ENCODE peak calls at places on chromosomes 4 and X, in nine cellular contexts. O is ovary, V is fibroblast of the aortic adventitia, L is lower leg skin, M is upper lobe of left lung, H is prostate gland, K is psoas muscle, E is tibial nerve, I is neural progenitor cell. U is an unnamed sample.

GRCh38 chr4:7759221-7759620 is 180.4 kb downstream of the AFAP1 start:
- DNase-seq in O (no peak), L (no peak), H (no peak), M (no peak), K (no peak), V (no peak), I (no peak), E (no peak), U (no peak)

GRCh38 chrX:48648299-48648698 is 35.3 kb upstream of the WAS start:
- DNase-seq in I (peak), M (peak), K (peak), H (no peak), L (peak), E (peak), O (peak), V (peak), U (peak)

GRCh38 chr4:101961144-101961543 is 170.6 kb downstream of the BANK1 start:
- DNase-seq in K (no peak), I (peak), O (no peak), H (no peak), V (peak), L (no peak), M (peak), E (no peak), U (no peak)

GRCh38 chr4:148749403-148749802 is 307.2 kb upstream of the NR3C2 start:
- DNase-seq in L (no peak), K (no peak), V (no peak), H (no peak), O (no peak), E (no peak), M (no peak), I (no peak), U (no peak)

GRCh38 chrX:120514236-120514635 is 45.1 kb upstream of the LAMP2 start:
- DNase-seq in E (no peak), M (no peak), I (peak), O (no peak), V (peak), K (no peak), L (no peak), H (no peak), U (no peak)

GRCh38 chr4:53962516-53963225 is 101.7 kb downstream of the CHIC2 start:
- DNase-seq in V (peak), M (no peak), H (no peak), I (peak), L (no peak), E (no peak), K (no peak), O (no peak), U (no peak)

GRCh38 chr4:13902141-13902540 is 274.6 kb upstream of the BOD1L1 start:
- DNase-seq in I (no peak), V (no peak), M (no peak), E (no peak), H (no peak), K (no peak), O (no peak), L (no peak), U (no peak)

GRCh38 chrX:95145848-95146540 is 1472.0 kb downstream of the FAM133A start:
- DNase-seq in M (no peak), V (no peak), E (no peak), I (no peak), K (no peak), L (no peak), O (no peak), H (no peak), U (no peak)

GRCh38 chr4:19051751-19052296 is 1030.3 kb upstream of the LCORL start:
- DNase-seq in M (no peak), V (no peak), E (no peak), K (no peak), L (no peak), O (no peak), H (no peak), I (peak), U (no peak)

GRCh38 chr4:7581477-7581876 is 146.7 kb upstream of the PSAPL1 start:
- DNase-seq in I (peak), H (no peak), M (no peak), V (peak), E (no peak), L (no peak), O (peak), K (no peak), U (no peak)

GRCh38 chr4:87018751-87019150 is 83.9 kb downstream of the AFF1 start:
- DNase-seq in H (no peak), K (no peak), O (no peak), M (no peak), V (no peak), L (no peak), I (no peak), E (no peak), U (no peak)

GRCh38 chrX:41515376-41515775 is 68.2 kb downstream of the NYX start:
- DNase-seq in M (no peak), L (no peak), E (no peak), H (no peak), V (no peak), O (no peak), I (no peak), K (no peak), U (no peak)

GRCh38 chr4:109211671-109212070 is 90.8 kb downstream of the COL25A1 start:
- DNase-seq in H (no peak), E (no peak), V (peak), O (no peak), K (no peak), L (no peak), I (no peak), M (no peak), U (no peak)

GRCh38 chrX:136199365-136199764 is 51.8 kb downstream of the MAP7D3 start:
- DNase-seq in K (no peak), V (no peak), E (no peak), I (no peak), H (no peak), O (no peak), L (no peak), M (no peak), U (no peak)

GRCh38 chrX:153968754-153969124 is 2.9 kb downstream of the HCFC1 start:
- DNase-seq in O (no peak), L (no peak), E (no peak), I (peak), M (peak), V (no peak), K (peak), H (no peak), U (no peak)
- H3K4me3 ChIP-seq in O (peak), L (no peak), E (no peak), I (peak), M (no peak), V (peak), K (peak), H (peak), U (peak)

GRCh38 chrX:55135171-55135570 is 46.4 kb downstream of the PAGE2 start:
- DNase-seq in K (peak), E (peak), V (peak), L (peak), I (peak), O (peak), M (peak), H (peak), U (no peak)
- TF ChIP-seq CTCF in K (peak), E (peak), V (peak), L (no peak), I (peak), O (no peak), M (peak), H (peak), U (peak)

DNA sequence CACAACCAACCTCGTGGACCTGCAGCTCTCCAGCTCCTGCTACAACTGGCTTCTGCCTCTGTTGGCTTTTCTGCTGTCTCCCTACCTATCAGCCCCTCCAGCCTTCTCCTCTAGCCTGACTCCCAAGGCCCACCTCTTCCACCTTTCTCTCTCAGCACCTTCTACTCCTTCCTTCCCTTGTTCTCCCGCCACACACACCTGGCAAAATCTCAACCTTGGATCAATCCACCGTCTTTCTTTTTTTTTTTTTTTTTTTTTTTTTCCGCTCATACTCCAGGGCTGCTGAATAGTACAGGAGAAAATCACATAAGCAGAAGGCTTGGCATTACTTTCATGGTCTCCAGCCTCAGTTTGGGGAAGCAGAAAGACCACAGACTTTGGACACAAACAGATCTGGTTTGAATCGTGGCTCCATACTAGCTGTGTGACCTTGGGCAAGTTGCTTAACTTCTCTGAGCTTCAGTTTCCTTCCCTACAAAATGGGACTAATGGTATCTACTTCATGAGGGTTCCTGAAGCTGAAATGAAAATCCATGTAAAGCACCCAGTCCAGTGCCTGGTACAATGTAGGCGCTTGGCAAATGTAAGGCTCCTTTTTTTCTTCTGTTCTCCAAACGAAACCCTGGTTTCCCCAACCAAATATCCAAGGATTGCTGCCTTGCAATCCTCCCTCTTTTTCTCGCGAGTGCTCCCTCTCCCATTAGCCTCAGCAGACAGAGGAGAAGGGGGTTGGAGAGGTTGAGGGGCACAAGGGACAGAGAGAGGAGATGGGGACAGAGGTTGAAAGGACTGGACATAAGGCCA is 1.7 kb downstream of the FGD1 start:
- DNase-seq in M (no peak), L (no peak), E (no peak), V (peak), H (no peak), I (no peak), K (no peak), O (no peak), U (no peak)
- H3K4me3 ChIP-seq in M (no peak), L (peak), E (peak), V (peak), H (peak), I (peak), K (peak), O (peak), U (peak)

DNA sequence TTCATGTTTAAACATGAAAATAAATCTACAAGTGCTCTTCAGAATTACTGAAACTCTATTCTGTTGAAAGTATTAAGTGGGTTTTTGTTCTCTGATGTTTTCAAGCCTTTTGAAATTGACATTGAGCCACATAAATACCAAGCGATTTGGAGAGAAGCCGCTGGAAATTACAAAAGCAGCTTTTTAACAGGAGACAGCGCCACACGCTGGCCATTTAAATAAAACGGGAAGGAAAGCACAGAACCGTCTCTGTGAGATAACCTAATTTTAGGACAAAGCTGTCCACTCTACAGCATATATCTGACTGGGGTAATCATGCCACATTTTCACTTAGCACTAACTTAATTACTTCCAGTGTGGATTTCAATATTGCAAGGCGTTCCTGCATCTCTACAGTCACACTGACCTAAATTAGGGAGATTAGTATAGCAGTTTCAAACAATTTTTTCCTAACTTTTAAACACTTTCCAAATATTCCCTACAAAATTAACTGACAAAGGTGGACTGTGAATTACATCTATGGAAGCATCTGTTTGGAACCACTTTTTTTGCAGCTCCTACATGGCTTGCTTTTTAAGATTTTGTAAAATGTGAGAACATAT is 6.8 kb upstream of the ANOS1 start:
- DNase-seq in K (no peak), O (no peak), E (peak), L (no peak), M (peak), I (peak), V (peak), H (peak), U (no peak)
- TF ChIP-seq CTCF in K (peak), O (no peak), E (peak), L (no peak), M (peak), I (peak), V (peak), H (peak), U (peak)

GRCh38 chrX:129954804-129955203 is 27.6 kb upstream of the BCORL1 start:
- DNase-seq in E (no peak), O (no peak), M (no peak), K (no peak), V (no peak), L (no peak), H (no peak), I (no peak), U (no peak)

GRCh38 chrX:129956145-129956544 is 26.3 kb upstream of the BCORL1 start:
- DNase-seq in M (no peak), H (no peak), L (no peak), E (no peak), V (no peak), K (no peak), O (no peak), I (no peak), U (no peak)

GRCh38 chrX:129955682-129956081 is 26.8 kb upstream of the BCORL1 start:
- DNase-seq in L (no peak), M (no peak), H (no peak), O (no peak), V (no peak), E (no peak), K (no peak), I (no peak), U (no peak)

GRCh38 chrX:129953881-129954280 is 28.6 kb upstream of the BCORL1 start:
- DNase-seq in H (no peak), K (no peak), E (no peak), O (no peak), I (peak), V (no peak), M (no peak), L (no peak), U (no peak)

GRCh38 chrX:129953334-129953648 is 29.1 kb upstream of the BCORL1 start:
- DNase-seq in K (peak), E (no peak), H (no peak), V (no peak), I (no peak), L (no peak), O (no peak), M (no peak), U (no peak)
- H3K4me3 ChIP-seq in K (no peak), E (no peak), H (no peak), V (no peak), I (peak), L (no peak), O (peak), M (no peak), U (no peak)

GRCh38 chrX:10769696-10770619 is 149.6 kb upstream of the MID1 start:
- DNase-seq in L (no peak), M (no peak), O (no peak), H (no peak), K (no peak), E (no peak), V (peak), I (peak), U (no peak)

GRCh38 chrX:10773318-10773717 is 152.9 kb upstream of the MID1 start:
- DNase-seq in E (no peak), V (no peak), O (no peak), L (no peak), K (no peak), H (no peak), M (no peak), I (no peak), U (no peak)

GRCh38 chrX:10769165-10769564 is 148.8 kb upstream of the MID1 start:
- DNase-seq in V (peak), H (no peak), K (no peak), I (peak), M (no peak), L (no peak), E (no peak), O (no peak), U (no peak)
- TF ChIP-seq CTCF in V (peak), H (no peak), K (peak), I (peak), M (no peak), L (no peak), E (peak), O (no peak), U (peak)

DNA sequence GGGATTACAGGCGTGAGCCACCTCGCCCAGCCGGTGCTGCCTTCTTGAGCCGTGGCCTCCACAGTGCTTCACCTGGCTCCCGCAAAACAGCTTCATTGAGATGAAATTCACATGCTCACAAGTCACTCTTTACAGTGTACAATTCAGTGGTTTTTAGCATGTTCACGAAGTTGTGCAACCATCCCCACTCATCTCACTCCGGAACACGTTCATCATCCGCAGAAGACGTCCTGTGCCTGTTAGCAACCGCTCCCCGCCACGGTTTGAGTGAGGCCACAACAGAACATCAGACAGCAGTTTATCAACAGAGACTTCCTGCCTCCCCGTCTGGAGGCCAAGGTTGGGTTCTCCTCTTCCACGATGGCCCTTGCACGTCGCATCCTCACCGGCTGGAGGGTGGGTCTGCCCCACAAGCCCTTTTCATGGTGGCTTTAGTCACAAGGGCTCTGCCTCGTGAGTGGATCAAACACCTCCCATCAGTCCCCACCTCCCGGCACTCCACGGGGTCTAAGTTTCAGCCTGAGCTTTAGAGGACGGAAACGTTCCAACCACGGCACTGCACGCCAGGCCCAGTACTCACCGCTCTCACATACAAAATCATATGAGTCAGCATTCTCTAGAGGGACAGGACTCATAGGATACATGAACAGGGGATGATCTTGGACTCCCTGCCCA is 29.6 kb upstream of the SPON2 start:
- DNase-seq in O (peak), I (no peak), M (peak), L (peak), H (no peak), K (peak), V (no peak), E (peak), U (no peak)
- H3K4me3 ChIP-seq in O (no peak), I (no peak), M (no peak), L (no peak), H (no peak), K (no peak), V (no peak), E (no peak), U (no peak)

DNA sequence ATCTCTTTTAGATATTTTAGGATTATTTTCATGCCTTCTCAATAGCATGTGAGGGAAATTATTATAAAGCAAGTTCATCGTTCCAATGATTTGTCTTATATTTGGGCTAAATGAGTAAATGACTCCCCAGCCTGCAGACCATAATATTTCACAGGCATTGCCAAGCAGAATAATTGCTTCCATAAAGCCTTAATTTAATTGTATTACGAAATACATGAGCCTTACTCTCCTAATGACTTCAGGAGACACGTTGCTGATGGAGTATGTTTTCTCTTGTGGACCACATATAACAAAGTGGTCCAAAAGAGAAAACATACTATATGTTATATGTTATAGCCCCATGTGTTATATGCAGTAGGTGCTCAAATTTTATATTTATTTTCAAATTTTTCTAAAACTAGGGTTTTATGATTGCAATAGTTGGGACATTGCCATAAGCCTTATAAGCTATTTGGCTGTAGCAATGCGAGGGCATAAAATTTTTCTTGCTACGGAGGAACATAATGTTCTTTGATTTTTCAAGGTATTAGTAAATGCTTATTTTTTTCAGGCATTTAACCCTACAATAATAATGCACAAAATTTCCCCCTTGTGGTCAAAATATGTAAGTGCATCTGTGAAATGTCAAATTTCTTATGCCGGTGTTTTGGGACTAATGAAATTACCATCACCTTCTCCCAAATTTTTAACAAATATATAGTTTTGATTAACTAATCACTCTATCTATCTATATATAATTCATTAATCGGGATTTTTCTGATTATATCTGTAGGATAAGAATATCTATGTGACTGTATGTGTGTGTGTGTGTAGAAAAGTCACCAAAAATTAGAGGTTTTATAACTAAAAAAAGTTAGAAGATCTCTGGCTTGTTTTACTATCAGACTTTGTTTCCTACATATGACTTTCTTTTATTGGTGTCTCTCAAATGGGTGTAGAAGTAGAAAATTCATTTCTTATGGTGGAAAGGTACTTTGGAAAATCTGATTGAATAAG is 26.4 kb upstream of the TMPRSS11D start:
- DNase-seq in L (no peak), O (no peak), K (no peak), V (peak), E (no peak), M (no peak), H (no peak), I (no peak), U (no peak)
- TF ChIP-seq CTCF in L (no peak), O (no peak), K (peak), V (peak), E (no peak), M (peak), H (peak), I (peak), U (peak)

DNA sequence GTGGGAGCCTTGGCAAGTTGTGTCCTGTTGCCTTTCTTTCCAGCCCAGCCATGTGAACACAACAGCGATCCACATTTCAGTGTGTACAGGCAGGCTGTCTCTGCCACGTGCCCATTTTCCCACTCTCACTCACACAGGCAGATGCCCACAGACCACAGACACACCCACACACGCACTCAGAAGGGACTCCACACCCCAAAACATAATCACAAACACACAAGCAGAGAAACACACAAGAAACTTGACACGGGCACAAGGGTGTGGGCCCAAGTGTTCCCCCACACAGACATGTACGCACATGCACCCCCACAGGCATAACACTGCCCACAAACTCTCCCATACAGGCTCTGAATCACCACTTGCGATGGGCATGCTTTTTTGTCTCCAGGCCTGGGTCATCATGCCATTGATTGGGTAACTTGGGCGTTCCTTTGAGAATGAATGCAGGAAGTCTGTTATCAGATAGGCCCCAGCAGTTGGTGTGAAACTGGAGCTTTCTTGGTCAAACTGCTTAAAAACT is 84.3 kb downstream of the NBDY start:
- DNase-seq in H (peak), K (no peak), O (no peak), V (peak), L (peak), M (peak), E (no peak), I (no peak), U (no peak)
- H3K4me3 ChIP-seq in H (no peak), K (no peak), O (no peak), V (peak), L (no peak), M (no peak), E (no peak), I (no peak), U (no peak)